ENCODE peak calls at places on chromosome 6, in seven cellular contexts. One of them, this sample, is unnamed.

GRCh38 chr6:12782136-12782535 is 65.6 kb downstream of the PHACTR1 start:
- DNase-seq in astrocyte of the spinal cord: no peak
- DNase-seq in Calu3: no peak
- DNase-seq in endodermal cell: no peak
- DNase-seq in fibroblast of mammary gland: no peak
- DNase-seq in HFFc6: no peak
- DNase-seq in WTC11: no peak
- DNase-seq in this sample: no peak

GRCh38 chr6:168532070-168532469 is 91.1 kb downstream of the SMOC2 start:
- DNase-seq in astrocyte of the spinal cord: no peak
- DNase-seq in Calu3: no peak
- DNase-seq in endodermal cell: no peak
- DNase-seq in fibroblast of mammary gland: no peak
- DNase-seq in HFFc6: no peak
- DNase-seq in WTC11: no peak
- DNase-seq in this sample: no peak

GRCh38 chr6:153852481-153852880 is 186.6 kb upstream of the OPRM1 start:
- DNase-seq in astrocyte of the spinal cord: no peak
- DNase-seq in Calu3: no peak
- DNase-seq in endodermal cell: no peak
- DNase-seq in fibroblast of mammary gland: no peak
- DNase-seq in HFFc6: no peak
- DNase-seq in WTC11: no peak
- DNase-seq in this sample: no peak

GRCh38 chr6:21845018-21845417 is 251.5 kb downstream of the SOX4 start:
- DNase-seq in astrocyte of the spinal cord: no peak
- DNase-seq in Calu3: no peak
- DNase-seq in endodermal cell: no peak
- DNase-seq in fibroblast of mammary gland: no peak
- DNase-seq in HFFc6: no peak
- DNase-seq in WTC11: no peak
- DNase-seq in this sample: no peak

GRCh38 chr6:37134622-37135191 is 35.2 kb upstream of the PIM1 start:
- DNase-seq in astrocyte of the spinal cord: peak
- DNase-seq in Calu3: peak
- DNase-seq in endodermal cell: no peak
- DNase-seq in fibroblast of mammary gland: peak
- DNase-seq in HFFc6: peak
- DNase-seq in WTC11: no peak
- DNase-seq in this sample: peak

GRCh38 chr6:70531133-70531532 is 35.6 kb upstream of the SDHAF4 start:
- DNase-seq in astrocyte of the spinal cord: no peak
- DNase-seq in Calu3: no peak
- DNase-seq in endodermal cell: no peak
- DNase-seq in fibroblast of mammary gland: no peak
- DNase-seq in HFFc6: no peak
- DNase-seq in WTC11: no peak
- DNase-seq in this sample: no peak

GRCh38 chr6:113971786-113972185 is 838 bp upstream of the HDAC2 start:
- DNase-seq in astrocyte of the spinal cord: peak
- DNase-seq in Calu3: no peak
- DNase-seq in endodermal cell: no peak
- DNase-seq in fibroblast of mammary gland: peak
- DNase-seq in HFFc6: no peak
- DNase-seq in WTC11: no peak
- DNase-seq in this sample: peak

GRCh38 chr6:105301072-105301503 is 101.8 kb downstream of the PREP start:
- DNase-seq in astrocyte of the spinal cord: peak
- DNase-seq in Calu3: no peak
- DNase-seq in endodermal cell: no peak
- DNase-seq in fibroblast of mammary gland: no peak
- DNase-seq in HFFc6: no peak
- DNase-seq in WTC11: no peak
- DNase-seq in this sample: no peak

GRCh38 chr6:51949451-51949850 is 138.0 kb downstream of the PKHD1 start:
- DNase-seq in astrocyte of the spinal cord: no peak
- DNase-seq in Calu3: no peak
- DNase-seq in endodermal cell: no peak
- DNase-seq in fibroblast of mammary gland: no peak
- DNase-seq in HFFc6: no peak
- DNase-seq in WTC11: no peak
- DNase-seq in this sample: no peak

GRCh38 chr6:6741264-6741663 is 152.7 kb downstream of the LY86 start:
- DNase-seq in astrocyte of the spinal cord: no peak
- DNase-seq in Calu3: no peak
- DNase-seq in endodermal cell: peak
- DNase-seq in fibroblast of mammary gland: no peak
- DNase-seq in HFFc6: no peak
- DNase-seq in WTC11: no peak
- DNase-seq in this sample: no peak

GRCh38 chr6:11805259-11806053 is 26.9 kb upstream of the ADTRP start:
- DNase-seq in astrocyte of the spinal cord: no peak
- DNase-seq in Calu3: no peak
- DNase-seq in endodermal cell: peak
- DNase-seq in fibroblast of mammary gland: no peak
- DNase-seq in HFFc6: no peak
- DNase-seq in WTC11: peak
- DNase-seq in this sample: peak

GRCh38 chr6:128421788-128422187 is 98.6 kb downstream of the PTPRK start:
- DNase-seq in astrocyte of the spinal cord: no peak
- DNase-seq in Calu3: no peak
- DNase-seq in endodermal cell: no peak
- DNase-seq in fibroblast of mammary gland: no peak
- DNase-seq in HFFc6: no peak
- DNase-seq in WTC11: no peak
- DNase-seq in this sample: peak

DNA sequence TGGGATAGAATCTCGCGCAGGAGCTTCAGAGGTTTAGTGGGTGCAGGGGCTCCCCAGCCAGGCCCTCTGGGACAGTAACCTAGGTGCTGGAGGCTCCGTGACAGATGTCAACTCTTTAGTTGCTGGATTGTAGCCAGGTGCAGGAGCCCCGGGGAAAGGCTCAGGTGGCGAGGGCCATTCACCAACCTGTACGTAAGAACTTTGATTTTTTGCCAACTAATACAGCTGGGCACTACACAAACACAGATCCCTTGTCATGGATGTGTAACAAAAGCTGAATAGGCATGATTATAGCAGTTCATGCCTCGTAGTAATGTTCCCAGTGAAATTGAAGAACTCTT is 82.6 kb downstream of the CDC5L start:
- DNase-seq in astrocyte of the spinal cord: no peak
- DNase-seq in Calu3: no peak
- DNase-seq in endodermal cell: no peak
- DNase-seq in fibroblast of mammary gland: no peak
- DNase-seq in HFFc6: no peak
- DNase-seq in WTC11: no peak
- DNase-seq in this sample: no peak
- TF ChIP-seq CTCF in astrocyte of the spinal cord: no peak
- TF ChIP-seq CTCF in Calu3: peak
- TF ChIP-seq CTCF in endodermal cell: peak
- TF ChIP-seq CTCF in fibroblast of mammary gland: no peak
- TF ChIP-seq CTCF in HFFc6: peak
- TF ChIP-seq CTCF in WTC11: no peak
- TF ChIP-seq CTCF in this sample: no peak

DNA sequence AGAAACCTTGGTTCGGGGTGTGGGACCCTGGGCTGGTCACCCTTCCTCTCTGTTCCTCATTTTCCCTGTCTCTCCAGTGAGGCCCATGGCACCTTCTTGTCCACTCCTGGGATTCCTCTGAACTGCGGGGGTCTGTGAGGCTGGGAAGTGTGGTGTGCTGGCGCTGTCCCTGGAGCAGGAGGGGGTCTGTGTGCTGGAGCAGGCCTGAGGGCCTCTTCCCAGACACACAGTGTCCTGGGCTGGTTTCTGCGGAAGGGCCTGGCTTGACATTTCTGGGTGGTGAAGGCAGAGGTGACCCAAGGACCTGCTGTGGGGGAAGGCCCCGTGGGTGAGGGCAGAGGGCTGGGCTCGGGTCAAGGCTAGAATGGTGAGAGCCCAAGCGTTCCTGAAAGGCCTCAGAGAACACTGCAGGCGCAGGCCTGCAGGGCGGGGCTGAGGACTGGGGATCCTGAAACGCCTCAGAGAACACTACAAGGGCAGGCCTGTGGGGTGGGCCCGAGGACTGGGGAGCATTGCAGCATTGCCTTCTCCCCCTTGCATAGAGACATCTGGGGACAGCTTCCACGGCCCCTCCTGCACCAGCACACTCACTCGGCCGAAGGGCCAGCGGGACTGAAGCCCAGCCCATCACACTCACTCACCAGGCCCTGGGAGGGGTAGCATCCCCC is 10.6 kb upstream of the BAK1 start:
- DNase-seq in astrocyte of the spinal cord: no peak
- DNase-seq in Calu3: peak
- DNase-seq in endodermal cell: peak
- DNase-seq in fibroblast of mammary gland: peak
- DNase-seq in HFFc6: peak
- DNase-seq in WTC11: no peak
- DNase-seq in this sample: peak
- TF ChIP-seq CTCF in astrocyte of the spinal cord: no peak
- TF ChIP-seq CTCF in Calu3: no peak
- TF ChIP-seq CTCF in endodermal cell: no peak
- TF ChIP-seq CTCF in fibroblast of mammary gland: no peak
- TF ChIP-seq CTCF in HFFc6: peak
- TF ChIP-seq CTCF in WTC11: no peak
- TF ChIP-seq CTCF in this sample: no peak

GRCh38 chr6:27617700-27618689 is 145.1 kb upstream of the ZNF184 start:
- DNase-seq in astrocyte of the spinal cord: peak
- DNase-seq in Calu3: peak
- DNase-seq in endodermal cell: peak
- DNase-seq in fibroblast of mammary gland: peak
- DNase-seq in HFFc6: peak
- DNase-seq in WTC11: peak
- DNase-seq in this sample: peak
- TF ChIP-seq CTCF in astrocyte of the spinal cord: no peak
- TF ChIP-seq CTCF in Calu3: no peak
- TF ChIP-seq CTCF in endodermal cell: peak
- TF ChIP-seq CTCF in fibroblast of mammary gland: peak
- TF ChIP-seq CTCF in HFFc6: no peak
- TF ChIP-seq CTCF in WTC11: no peak
- TF ChIP-seq CTCF in this sample: no peak

DNA sequence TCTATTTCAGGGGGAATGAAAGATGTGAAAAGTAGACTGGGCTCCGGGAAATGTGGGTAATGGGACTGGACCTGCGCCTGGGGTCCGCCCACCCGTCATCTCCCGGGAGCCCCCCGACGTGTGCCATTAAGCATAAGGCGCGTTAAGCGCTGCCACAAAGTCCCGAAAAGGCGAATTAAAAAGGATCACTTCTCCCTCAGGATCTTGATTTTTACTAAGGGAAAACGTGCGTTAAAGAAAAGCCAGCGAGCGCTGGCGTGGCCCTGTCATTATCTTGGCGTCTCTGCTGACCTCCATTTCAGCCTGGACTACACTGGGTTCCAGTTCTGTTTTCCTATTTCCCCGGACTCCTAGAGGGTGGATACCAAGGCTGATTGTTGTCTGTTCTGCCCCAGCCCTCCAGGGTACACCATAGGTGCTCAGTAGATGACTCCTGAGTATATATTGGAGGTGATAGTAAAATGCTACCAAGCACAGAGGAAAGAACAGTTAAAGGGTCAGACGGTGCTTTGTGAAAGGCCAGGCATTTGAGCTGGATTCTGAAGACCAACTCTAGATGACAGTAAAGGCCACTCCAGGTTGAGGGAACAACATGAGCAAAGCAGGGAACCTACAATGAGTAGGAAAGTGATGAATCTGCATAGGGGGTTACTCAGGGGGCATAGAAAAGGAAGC is 89.2 kb upstream of the ARID1B start:
- DNase-seq in astrocyte of the spinal cord: peak
- DNase-seq in Calu3: no peak
- DNase-seq in endodermal cell: peak
- DNase-seq in fibroblast of mammary gland: peak
- DNase-seq in HFFc6: peak
- DNase-seq in WTC11: peak
- DNase-seq in this sample: no peak
- TF ChIP-seq CTCF in astrocyte of the spinal cord: no peak
- TF ChIP-seq CTCF in Calu3: no peak
- TF ChIP-seq CTCF in endodermal cell: peak
- TF ChIP-seq CTCF in fibroblast of mammary gland: no peak
- TF ChIP-seq CTCF in HFFc6: no peak
- TF ChIP-seq CTCF in WTC11: no peak
- TF ChIP-seq CTCF in this sample: no peak

DNA sequence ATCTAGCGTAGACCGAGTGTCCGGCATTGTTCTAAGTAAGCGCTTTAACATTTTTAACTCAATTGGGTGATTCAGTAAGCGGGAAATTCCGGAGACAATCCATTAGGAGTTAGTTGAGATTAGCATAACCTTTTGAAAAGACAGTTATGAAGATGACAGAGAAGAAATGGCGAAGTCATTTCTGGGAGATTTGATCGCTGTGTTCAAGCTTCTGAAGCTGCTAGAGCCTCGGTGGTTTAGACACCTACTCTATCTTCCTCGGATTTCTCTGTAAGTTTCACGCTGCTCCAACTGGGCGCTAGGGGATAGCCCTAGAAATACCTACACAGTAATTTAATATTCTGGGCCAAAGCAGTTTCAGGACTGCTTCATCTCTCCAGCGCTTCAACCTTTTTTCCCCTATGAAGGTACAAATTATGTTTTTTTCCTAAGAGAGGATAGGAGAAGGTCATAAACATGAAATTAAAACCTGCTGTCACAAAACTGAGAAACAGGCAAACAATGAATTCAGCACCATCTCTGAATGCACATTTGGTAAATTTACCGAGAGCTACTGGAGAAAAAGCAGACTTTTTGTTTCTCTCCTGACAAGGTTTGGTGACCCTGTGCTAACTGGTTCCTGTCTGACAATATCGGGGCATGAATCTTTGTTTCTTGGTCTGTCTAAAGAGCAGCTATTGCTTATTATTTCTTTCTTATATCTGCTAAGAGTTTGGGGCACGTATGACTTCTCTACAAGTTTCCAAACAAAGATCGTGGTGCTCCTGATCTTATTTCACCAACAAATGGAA is 22.4 kb downstream of the ZNF311 start:
- DNase-seq in astrocyte of the spinal cord: peak
- DNase-seq in Calu3: peak
- DNase-seq in endodermal cell: no peak
- DNase-seq in fibroblast of mammary gland: peak
- DNase-seq in HFFc6: peak
- DNase-seq in WTC11: no peak
- DNase-seq in this sample: peak
- TF ChIP-seq CTCF in astrocyte of the spinal cord: peak
- TF ChIP-seq CTCF in Calu3: peak
- TF ChIP-seq CTCF in endodermal cell: peak
- TF ChIP-seq CTCF in fibroblast of mammary gland: peak
- TF ChIP-seq CTCF in HFFc6: peak
- TF ChIP-seq CTCF in WTC11: no peak
- TF ChIP-seq CTCF in this sample: no peak

DNA sequence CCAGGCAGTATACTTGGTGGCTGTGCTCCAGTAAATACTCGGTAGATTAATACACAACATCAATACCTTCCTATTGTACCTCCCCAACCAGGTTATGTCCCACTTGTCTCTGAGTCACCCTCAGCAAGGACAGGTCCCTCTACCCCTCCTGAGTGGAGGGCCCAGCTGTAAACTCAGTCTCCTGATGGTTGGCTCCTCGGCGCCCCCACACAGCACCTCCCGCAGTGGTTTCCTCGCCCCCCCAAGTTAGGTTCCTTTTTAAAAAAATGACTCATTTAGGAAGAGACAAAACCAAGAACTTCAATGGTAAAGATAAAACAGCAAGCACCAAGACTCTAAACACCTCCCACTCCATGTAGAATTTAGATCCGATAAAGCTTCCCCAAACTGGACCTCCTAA is 83.6 kb downstream of the TRERF1 start:
- DNase-seq in astrocyte of the spinal cord: no peak
- DNase-seq in Calu3: no peak
- DNase-seq in endodermal cell: no peak
- DNase-seq in fibroblast of mammary gland: no peak
- DNase-seq in HFFc6: no peak
- DNase-seq in WTC11: no peak
- DNase-seq in this sample: no peak
- TF ChIP-seq CTCF in astrocyte of the spinal cord: no peak
- TF ChIP-seq CTCF in Calu3: no peak
- TF ChIP-seq CTCF in endodermal cell: no peak
- TF ChIP-seq CTCF in fibroblast of mammary gland: no peak
- TF ChIP-seq CTCF in HFFc6: no peak
- TF ChIP-seq CTCF in WTC11: no peak
- TF ChIP-seq CTCF in this sample: no peak

This sample was measured in mammary epithelial cell.